ENCODE peak calls at places on chromosome 13, in nine cellular contexts. V, L, P, H, W, I, T, S and M are unnamed samples.

GRCh38 chr13:94073006-94073744 is 406.3 kb downstream of the DCT start:
- DNase-seq in V (no peak), L (no peak), P (no peak), H (no peak), W (no peak), I (no peak), T (no peak), S (no peak), M (no peak)

GRCh38 chr13:60274664-60275063 is 110.9 kb upstream of the DIAPH3 start:
- DNase-seq in V (no peak), L (no peak), P (no peak), H (no peak), W (no peak), I (no peak), T (no peak), S (no peak), M (no peak)

GRCh38 chr13:88932950-88933349 is 1261.8 kb downstream of the SLITRK5 start:
- DNase-seq in V (no peak), L (no peak), P (no peak), H (no peak), W (no peak), I (no peak), T (no peak), S (no peak), M (no peak)

GRCh38 chr13:32587014-32587773 is 942 bp downstream of the PDS5B start:
- DNase-seq in V (peak), L (peak), P (peak), H (peak), W (peak), I (peak), T (peak), S (peak), M (peak)

GRCh38 chr13:98144501-98145350 is 1.8 kb downstream of the FARP1 start:
- DNase-seq in V (no peak), L (no peak), P (no peak), H (no peak), W (peak), I (no peak), T (no peak), S (no peak), M (no peak)

GRCh38 chr13:97386832-97387486 is 47.0 kb upstream of the RAP2A start:
- DNase-seq in V (no peak), L (no peak), P (no peak), H (peak), W (no peak), I (no peak), T (peak), S (peak), M (peak)

GRCh38 chr13:107387525-107387924 is 819.6 kb upstream of the ARGLU1 start:
- DNase-seq in V (no peak), L (no peak), P (no peak), H (no peak), W (no peak), I (no peak), T (no peak), S (no peak), M (no peak)

GRCh38 chr13:76884167-76884566 is 2.0 kb downstream of the KCTD12 start:
- DNase-seq in V (peak), L (peak), P (no peak), H (no peak), W (peak), I (no peak), T (no peak), S (no peak), M (no peak)

GRCh38 chr13:21767032-21767431 is 96.2 kb downstream of the FGF9 start:
- DNase-seq in V (no peak), L (no peak), P (no peak), H (no peak), W (no peak), I (no peak), T (no peak), S (no peak), M (no peak)

GRCh38 chr13:71290963-71291937 is 575.8 kb downstream of the DACH1 start:
- DNase-seq in V (no peak), L (no peak), P (no peak), H (peak), W (no peak), I (peak), T (peak), S (peak), M (peak)

GRCh38 chr13:44158055-44158655 is 215.5 kb upstream of the SERP2 start:
- DNase-seq in V (no peak), L (no peak), P (no peak), H (no peak), W (no peak), I (no peak), T (no peak), S (no peak), M (no peak)

GRCh38 chr13:77460195-77460594 is 75.3 kb upstream of the SCEL start:
- DNase-seq in V (no peak), L (peak), P (no peak), H (no peak), W (no peak), I (no peak), T (no peak), S (no peak), M (no peak)

GRCh38 chr13:84844473-84844872 is 954.7 kb downstream of the SLITRK6 start:
- DNase-seq in V (no peak), L (no peak), P (no peak), H (no peak), W (no peak), I (no peak), T (no peak), S (no peak), M (no peak)

GRCh38 chr13:49356224-49356623 is 87.6 kb downstream of the CAB39L start:
- DNase-seq in V (no peak), L (no peak), P (no peak), H (no peak), W (no peak), I (no peak), T (no peak), S (no peak), M (no peak)

GRCh38 chr13:56988543-56988942 is 152.2 kb upstream of the PRR20A start:
- DNase-seq in V (no peak), L (no peak), P (no peak), H (no peak), W (no peak), I (no peak), T (no peak), S (no peak), M (no peak)

GRCh38 chr13:98978280-98978679 is 416 bp upstream of the DOCK9 start:
- DNase-seq in V (no peak), L (no peak), P (no peak), H (no peak), W (no peak), I (no peak), T (no peak), S (no peak), M (no peak)

GRCh38 chr13:20359335-20359734 is 127.2 kb upstream of the GJB6 start:
- DNase-seq in V (no peak), L (no peak), P (no peak), H (no peak), W (no peak), I (no peak), T (no peak), S (no peak), M (no peak)

GRCh38 chr13:112333756-112334543 is 42.2 kb upstream of the SPACA7 start:
- DNase-seq in V (no peak), L (no peak), P (no peak), H (no peak), W (no peak), I (no peak), T (no peak), S (no peak), M (no peak)

GRCh38 chr13:50934735-50935419 is 25.3 kb downstream of the RNASEH2B start:
- DNase-seq in V (no peak), L (no peak), P (no peak), H (no peak), W (no peak), I (no peak), T (no peak), S (no peak), M (no peak)

GRCh38 chr13:113431171-113431570 is 22.1 kb downstream of the ADPRHL1 start:
- DNase-seq in V (no peak), L (no peak), P (no peak), H (peak), W (no peak), I (no peak), T (no peak), S (peak), M (no peak)

GRCh38 chr13:113077953-113078894 is 27.4 kb upstream of the F7 start:
- DNase-seq in V (peak), L (no peak), P (no peak), H (peak), W (no peak), I (no peak), T (no peak), S (no peak), M (no peak)

GRCh38 chr13:109743706-109744453 is 42.5 kb downstream of the IRS2 start:
- DNase-seq in V (no peak), L (no peak), P (no peak), H (no peak), W (peak), I (no peak), T (no peak), S (no peak), M (no peak)

GRCh38 chr13:80753951-80754350 is 413.0 kb upstream of the SPRY2 start:
- DNase-seq in V (no peak), L (no peak), P (no peak), H (no peak), W (no peak), I (no peak), T (no peak), S (no peak), M (no peak)

GRCh38 chr13:59461411-59461810 is 702.3 kb downstream of the DIAPH3 start:
- DNase-seq in V (no peak), L (no peak), P (no peak), H (no peak), W (no peak), I (no peak), T (no peak), S (no peak), M (no peak)